ENCODE peak calls at places on chromosome 1, in four cellular contexts. Z is colonic mucosa, U is transverse colon, O is fibroblast of lung. M is an unnamed sample.
A peak's percentile ranks its signal among the peaks of the same experiment; 100 is the strongest.

GRCh38 chr1:905071-905749 is 18.5 kb upstream of the SAMD11 start:
- DNase-seq in Z (peak; percentile 49), U (peak; percentile 50), O (peak; percentile 21), M (peak; percentile 35)

GRCh38 chr1:215156232-215156631 is 73.7 kb downstream of the KCNK2 start:
- DNase-seq in Z (no peak), O (peak; percentile 41), U (no peak), M (no peak)

GRCh38 chr1:109637446-109637845 is 17.8 kb downstream of the AMPD2 start:
- DNase-seq in U (no peak), O (no peak), Z (no peak), M (peak; percentile 14)

GRCh38 chr1:210292276-210292851 is 36.3 kb upstream of the HHAT start:
- DNase-seq in O (no peak), U (peak; percentile 79), Z (peak; percentile 66), M (peak; percentile 69)

GRCh38 chr1:199463521-199464127 is 563.9 kb upstream of the NR5A2 start:
- DNase-seq in U (no peak), Z (peak; percentile 24), O (peak; percentile 74), M (no peak)

GRCh38 chr1:40377512-40377911 is 4.0 kb downstream of the SMAP2 start:
- DNase-seq in Z (no peak), O (no peak), U (no peak), M (no peak)

GRCh38 chr1:172359531-172359991 is 60.9 kb upstream of the C1orf105 start:
- DNase-seq in Z (peak; percentile 49), O (peak; percentile 51), U (no peak), M (no peak)

GRCh38 chr1:199302554-199302953 is 663.7 kb downstream of the PTPRC start:
- DNase-seq in Z (no peak), U (no peak), O (no peak), M (no peak)

GRCh38 chr1:214568328-214568727 is 16.9 kb upstream of the PTPN14 start:
- DNase-seq in O (peak; percentile 76), Z (no peak), U (no peak), M (no peak)

GRCh38 chr1:245771521-245772281 is 616.9 kb downstream of the KIF26B start:
- DNase-seq in Z (no peak), O (peak; percentile 95), U (no peak), M (no peak)

GRCh38 chr1:32447469-32448185 is 17.2 kb upstream of the ZBTB8B start:
- DNase-seq in Z (no peak), O (peak; percentile 12), U (no peak), M (no peak)

GRCh38 chr1:169339773-169340172 is 27.8 kb downstream of the NME7 start:
- DNase-seq in Z (no peak), U (no peak), O (no peak), M (no peak)

GRCh38 chr1:183318433-183318832 is 99.7 kb downstream of the NMNAT2 start:
- DNase-seq in O (peak; percentile 92), Z (peak; percentile 47), U (peak; percentile 52), M (peak; percentile 60)

GRCh38 chr1:72516826-72517225 is 234.5 kb upstream of the NEGR1 start:
- DNase-seq in Z (no peak), U (no peak), O (peak; percentile 38), M (no peak)

GRCh38 chr1:168709896-168710305 is 19.1 kb downstream of the DPT start:
- DNase-seq in O (peak; percentile 14), Z (no peak), U (no peak), M (no peak)

GRCh38 chr1:177283380-177283779 is 112.6 kb downstream of the BRINP2 start:
- DNase-seq in O (no peak), U (no peak), Z (no peak), M (no peak)
- H3K4me1 ChIP-seq in O (peaks cover 3% of the 10 kb centered on the region), U (no peaks in the 10 kb centered on the region), Z (no peaks in the 10 kb centered on the region), M (no peaks in the 10 kb centered on the region)

DNA sequence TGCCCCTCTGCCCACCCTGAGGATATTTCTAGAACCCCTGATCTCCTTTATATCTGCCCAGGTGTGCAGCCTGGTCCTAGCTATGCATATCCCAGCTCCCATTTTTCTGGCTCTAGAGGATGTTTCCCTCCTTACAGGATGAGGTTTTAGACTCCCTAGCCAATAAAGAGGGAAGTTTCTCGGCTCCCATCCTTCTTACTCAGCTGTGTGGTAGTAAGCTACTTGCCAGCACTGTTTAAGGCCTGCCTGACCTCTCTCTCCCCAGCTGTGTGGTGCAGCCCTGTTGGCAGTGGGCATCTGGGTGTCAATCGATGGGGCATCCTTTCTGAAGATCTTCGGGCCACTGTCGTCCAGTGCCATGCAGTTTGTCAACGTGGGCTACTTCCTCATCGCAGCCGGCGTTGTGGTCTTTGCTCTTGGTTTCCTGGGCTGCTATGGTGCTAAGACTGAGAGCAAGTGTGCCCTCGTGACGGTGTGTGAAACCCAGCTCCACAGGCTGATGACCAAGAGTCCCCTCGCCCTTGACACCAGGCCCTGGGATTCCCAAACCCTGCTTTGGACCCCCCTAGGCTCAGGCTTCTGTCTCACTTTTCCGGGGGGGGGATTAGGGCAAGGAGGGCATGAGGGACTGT is 7.8 kb upstream of the P3R3URF start:
- DNase-seq in Z (peak; percentile 22), U (no peak), O (no peak), M (no peak)
- H3K4me1 ChIP-seq in Z (peaks cover 19% of the 10 kb centered on the region), U (peaks cover 57% of the 10 kb centered on the region), O (peaks cover 11% of the 10 kb centered on the region), M (peaks cover 45% of the 10 kb centered on the region)

DNA sequence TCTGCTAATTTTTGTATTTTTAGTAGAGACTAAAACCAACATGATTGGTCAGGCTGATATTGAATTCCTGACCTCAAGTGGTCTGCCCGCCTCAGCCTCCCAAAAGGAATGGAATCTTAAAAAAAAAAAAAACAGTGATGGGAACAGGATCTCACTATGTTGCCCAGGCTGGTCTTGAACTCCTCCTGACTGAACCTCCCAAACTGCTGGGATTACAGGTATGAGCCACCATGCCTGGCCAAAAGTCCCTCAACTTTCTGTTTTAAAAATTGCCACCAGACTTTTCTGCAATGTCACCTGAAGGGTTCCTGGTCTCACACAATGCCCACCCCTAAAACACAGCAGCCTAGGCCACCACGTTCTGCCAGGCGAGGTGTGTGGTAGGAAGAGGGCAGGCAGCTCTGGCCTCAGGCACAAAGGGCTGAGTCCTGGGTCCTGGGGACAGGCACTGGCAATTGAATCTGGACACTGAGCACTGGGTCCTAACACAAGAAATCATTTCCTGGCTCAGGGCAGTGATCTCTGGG is 21.2 kb upstream of the THRAP3 start:
- DNase-seq in U (no peak), O (no peak), Z (no peak), M (no peak)
- H3K4me1 ChIP-seq in U (peaks cover 3% of the 10 kb centered on the region), O (peaks cover 6% of the 10 kb centered on the region), Z (no peaks in the 10 kb centered on the region), M (no peaks in the 10 kb centered on the region)

GRCh38 chr1:24387636-24388035 is 25.9 kb downstream of the STPG1 start:
- DNase-seq in O (no peak), Z (peak; percentile 6), U (no peak), M (no peak)

GRCh38 chr1:24388331-24388870 is 25.2 kb downstream of the STPG1 start:
- DNase-seq in Z (peak; percentile 15), U (no peak), O (no peak), M (no peak)

GRCh38 chr1:24386931-24387330 is 26.7 kb downstream of the STPG1 start:
- DNase-seq in Z (peak; percentile 12), O (no peak), U (no peak), M (no peak)

GRCh38 chr1:24390924-24391782 is 22.4 kb downstream of the STPG1 start:
- DNase-seq in U (peak; percentile 81), Z (peak; percentile 82), O (peak; percentile 90), M (peak; percentile 74)

DNA sequence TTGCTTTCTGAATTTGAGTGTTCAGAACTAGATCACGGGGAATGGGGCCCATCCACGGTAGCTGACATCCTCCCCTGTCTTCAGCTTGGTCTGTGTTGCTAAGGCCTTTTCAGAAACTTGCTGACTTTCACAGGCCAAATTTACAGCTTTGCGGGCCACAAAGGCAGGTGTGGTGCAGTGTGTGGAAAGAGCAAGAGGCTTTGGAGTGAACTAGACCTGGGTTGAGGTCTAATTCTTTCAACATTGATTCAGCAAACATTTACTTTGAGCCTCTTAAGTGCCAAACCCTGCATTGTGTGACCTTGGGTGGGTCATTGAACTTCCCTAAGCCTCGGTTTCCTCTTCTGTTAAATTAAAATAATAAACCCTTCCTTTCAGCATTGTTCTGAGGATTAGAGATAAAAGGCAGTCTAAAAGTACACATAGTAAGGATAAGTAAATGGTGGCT is 24.3 kb downstream of the STPG1 start:
- DNase-seq in O (no peak), U (peak; percentile 29), Z (peak; percentile 55), M (no peak)
- H3K4me1 ChIP-seq in O (peaks cover 10% of the 10 kb centered on the region), U (peaks cover 10% of the 10 kb centered on the region), Z (peaks cover 8% of the 10 kb centered on the region), M (peaks cover 19% of the 10 kb centered on the region)